ENCODE peak calls at places on chromosomes 5 and 9, in five cellular contexts. Z is pancreas, D is dorsolateral prefrontal cortex, V is astrocyte of the hippocampus, T is fibroblast of lung. W is an unnamed sample.

GRCh38 chr9:100011062-100011681 is 87.6 kb downstream of the ERP44 start:
- DNase-seq in V (peak), Z (peak), D (no peak), T (peak), W (no peak)

GRCh38 chr9:105912868-105913516 is 218.7 kb downstream of the TMEM38B start:
- DNase-seq in D (no peak), T (no peak), V (no peak), Z (no peak), W (peak)

GRCh38 chr5:107668933-107669542 is 1.7 kb downstream of the EFNA5 start:
- DNase-seq in Z (no peak), V (peak), T (no peak), D (no peak), W (peak)

GRCh38 chr5:68239485-68239884 is 23.9 kb downstream of the PIK3R1 start:
- DNase-seq in T (peak), Z (no peak), D (no peak), V (peak), W (peak)

GRCh38 chr5:172173771-172174170 is 14.3 kb downstream of the STK10 start:
- DNase-seq in T (peak), V (peak), D (no peak), Z (no peak), W (no peak)

GRCh38 chr5:12392246-12392645 is 488.0 kb upstream of the CTNND2 start:
- DNase-seq in T (peak), D (no peak), Z (no peak), V (peak), W (no peak)

GRCh38 chr9:19934301-19934868 is 145.5 kb upstream of the SLC24A2 start:
- DNase-seq in V (peak), T (peak), D (no peak), Z (no peak), W (peak)

GRCh38 chr5:90640484-90641059 is 82.0 kb downstream of the ADGRV1 start:
- DNase-seq in D (no peak), V (peak), T (peak), Z (no peak), W (no peak)

GRCh38 chr5:98299435-98299834 is 474.0 kb upstream of the RGMB start:
- DNase-seq in Z (no peak), D (no peak), V (no peak), T (peak), W (no peak)

W was measured in psoas muscle.